ENCODE peak calls at places on chromosomes 11 and 22, in six cellular contexts. One of them, this sample, is unnamed.

GRCh38 chr22:35154937-35155387 is 89.0 kb downstream of the ISX start:
- DNase-seq in GM12878: no peak
- DNase-seq in HCT116: peak; percentile 57
- DNase-seq in K562: peak; percentile 57
- DNase-seq in SK-N-SH: peak; percentile 63
- DNase-seq in H1: peak; percentile 81
- DNase-seq in this sample: peak; percentile 27

GRCh38 chr22:50009765-50010675 is 2.5 kb downstream of the IL17REL start:
- DNase-seq in K562: no peak
- DNase-seq in GM12878: no peak
- DNase-seq in SK-N-SH: peak; percentile 44
- DNase-seq in H1: no peak
- DNase-seq in HCT116: no peak
- DNase-seq in this sample: no peak

GRCh38 chr11:48109046-48109666 is 107.5 kb upstream of the OR4B1 start:
- DNase-seq in HCT116: peak; percentile 37
- DNase-seq in K562: peak; percentile 50
- DNase-seq in SK-N-SH: no peak
- DNase-seq in GM12878: no peak
- DNase-seq in H1: no peak
- DNase-seq in this sample: peak; percentile 49

GRCh38 chr11:27913650-27914049 is 194.3 kb downstream of the KIF18A start:
- DNase-seq in HCT116: no peak
- DNase-seq in K562: no peak
- DNase-seq in SK-N-SH: no peak
- DNase-seq in GM12878: no peak
- DNase-seq in H1: no peak
- DNase-seq in this sample: no peak

GRCh38 chr11:117870176-117870952 is 6.1 kb downstream of the FXYD6 start:
- DNase-seq in H1: no peak
- DNase-seq in K562: no peak
- DNase-seq in SK-N-SH: peak; percentile 52
- DNase-seq in GM12878: no peak
- DNase-seq in HCT116: no peak
- DNase-seq in this sample: no peak

GRCh38 chr22:37483050-37483449 is 3.1 kb downstream of the MFNG start:
- DNase-seq in K562: no peak
- DNase-seq in GM12878: no peak
- DNase-seq in HCT116: no peak
- DNase-seq in H1: no peak
- DNase-seq in SK-N-SH: no peak
- DNase-seq in this sample: no peak

GRCh38 chr11:113689711-113690618 is 16.1 kb downstream of the TMPRSS5 start:
- DNase-seq in K562: peak; percentile 69
- DNase-seq in H1: no peak
- DNase-seq in SK-N-SH: no peak
- DNase-seq in HCT116: peak; percentile 3
- DNase-seq in GM12878: no peak
- DNase-seq in this sample: no peak

GRCh38 chr11:118015385-118015841 is 29.2 kb downstream of the IL10RA start:
- DNase-seq in HCT116: no peak
- DNase-seq in K562: no peak
- DNase-seq in H1: no peak
- DNase-seq in GM12878: no peak
- DNase-seq in SK-N-SH: no peak
- DNase-seq in this sample: no peak

GRCh38 chr11:122803306-122803705 is 35.0 kb upstream of the CRTAM start:
- DNase-seq in H1: no peak
- DNase-seq in HCT116: no peak
- DNase-seq in SK-N-SH: no peak
- DNase-seq in K562: no peak
- DNase-seq in GM12878: no peak
- DNase-seq in this sample: no peak

GRCh38 chr11:120061761-120062560 is 76.0 kb downstream of the TRIM29 start:
- DNase-seq in K562: no peak
- DNase-seq in SK-N-SH: no peak
- DNase-seq in H1: peak; percentile 19
- DNase-seq in HCT116: no peak
- DNase-seq in GM12878: no peak
- DNase-seq in this sample: no peak

GRCh38 chr11:457071-457760 is 7.1 kb downstream of the PTDSS2 start:
- DNase-seq in HCT116: no peak
- DNase-seq in K562: no peak
- DNase-seq in H1: no peak
- DNase-seq in SK-N-SH: no peak
- DNase-seq in GM12878: no peak
- DNase-seq in this sample: no peak

GRCh38 chr11:462107-462890 is 12.2 kb downstream of the PTDSS2 start:
- DNase-seq in K562: no peak
- DNase-seq in SK-N-SH: peak; percentile 17
- DNase-seq in HCT116: no peak
- DNase-seq in GM12878: no peak
- DNase-seq in H1: no peak
- DNase-seq in this sample: no peak

GRCh38 chr11:461626-462025 is 11.5 kb downstream of the PTDSS2 start:
- DNase-seq in HCT116: no peak
- DNase-seq in SK-N-SH: no peak
- DNase-seq in GM12878: no peak
- DNase-seq in H1: no peak
- DNase-seq in K562: no peak
- DNase-seq in this sample: no peak

GRCh38 chr11:460331-461199 is 10.5 kb downstream of the PTDSS2 start:
- DNase-seq in HCT116: no peak
- DNase-seq in GM12878: no peak
- DNase-seq in H1: no peak
- DNase-seq in K562: peak; percentile 92
- DNase-seq in SK-N-SH: no peak
- DNase-seq in this sample: no peak

GRCh38 chr11:459511-460220 is 9.6 kb downstream of the PTDSS2 start:
- DNase-seq in H1: no peak
- DNase-seq in SK-N-SH: no peak
- DNase-seq in K562: no peak
- DNase-seq in GM12878: no peak
- DNase-seq in HCT116: no peak
- DNase-seq in this sample: no peak
- TF ChIP-seq JUND in H1: no peak
- TF ChIP-seq JUND in SK-N-SH: no peak
- TF ChIP-seq JUND in K562: no peak
- TF ChIP-seq JUND in GM12878: no peak
- TF ChIP-seq JUND in HCT116: no peak
- TF ChIP-seq JUND in this sample: no peak

DNA sequence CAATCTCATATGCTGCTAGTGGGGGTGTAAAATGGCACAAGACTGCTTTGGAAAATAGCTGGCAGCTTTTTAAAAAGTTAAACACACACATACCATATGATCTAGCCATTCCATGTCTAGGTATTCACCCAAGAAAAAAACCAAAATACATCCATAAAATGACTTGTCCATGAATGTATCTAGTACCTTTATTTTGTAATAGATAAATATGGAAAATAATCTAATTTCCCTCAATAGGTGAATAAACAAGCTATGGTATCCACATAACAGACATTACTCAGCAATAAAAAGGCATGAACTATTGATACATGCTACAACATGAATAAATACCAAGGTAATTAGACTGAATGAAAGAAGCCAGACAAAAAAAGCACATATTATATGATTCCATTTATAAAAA is 22.9 kb downstream of the RNF141 start:
- DNase-seq in K562: no peak
- DNase-seq in GM12878: no peak
- DNase-seq in HCT116: no peak
- DNase-seq in H1: no peak
- DNase-seq in SK-N-SH: no peak
- DNase-seq in this sample: no peak
- TF ChIP-seq JUND in K562: no peak
- TF ChIP-seq JUND in GM12878: no peak
- TF ChIP-seq JUND in HCT116: no peak
- TF ChIP-seq JUND in H1: no peak
- TF ChIP-seq JUND in SK-N-SH: no peak
- TF ChIP-seq JUND in this sample: no peak

GRCh38 chr22:20106849-20107237 is 9.1 kb upstream of the RANBP1 start:
- DNase-seq in HCT116: no peak
- DNase-seq in GM12878: no peak
- DNase-seq in K562: no peak
- DNase-seq in H1: no peak
- DNase-seq in SK-N-SH: no peak
- DNase-seq in this sample: no peak
- TF ChIP-seq JUND in HCT116: no peak
- TF ChIP-seq JUND in GM12878: no peak
- TF ChIP-seq JUND in K562: no peak
- TF ChIP-seq JUND in H1: no peak
- TF ChIP-seq JUND in SK-N-SH: no peak
- TF ChIP-seq JUND in this sample: no peak

DNA sequence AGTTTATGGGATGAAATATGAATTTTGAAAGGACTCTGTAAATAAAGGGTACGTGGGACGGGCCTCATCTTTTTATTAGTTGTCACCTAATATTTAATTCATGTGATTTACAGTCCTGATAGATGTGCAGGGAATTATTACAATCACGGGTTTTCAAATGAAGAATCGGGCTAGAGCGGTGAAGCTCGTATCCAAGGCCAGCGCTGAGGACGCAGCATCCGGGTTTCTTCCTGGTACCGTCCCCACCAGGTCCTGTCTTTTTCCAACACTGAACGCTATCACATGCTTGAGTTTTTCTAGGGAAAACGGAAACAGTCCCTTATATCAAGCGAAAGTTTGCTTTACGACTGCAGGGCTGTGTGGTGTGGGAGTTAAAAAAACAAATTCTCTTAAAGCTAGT is 787 bp downstream of the SMDT1 start:
- DNase-seq in K562: peak; percentile 15
- DNase-seq in SK-N-SH: peak; percentile 44
- DNase-seq in H1: no peak
- DNase-seq in HCT116: no peak
- DNase-seq in GM12878: no peak
- DNase-seq in this sample: no peak
- TF ChIP-seq JUND in K562: no peak
- TF ChIP-seq JUND in SK-N-SH: no peak
- TF ChIP-seq JUND in H1: no peak
- TF ChIP-seq JUND in HCT116: no peak
- TF ChIP-seq JUND in GM12878: no peak
- TF ChIP-seq JUND in this sample: no peak

DNA sequence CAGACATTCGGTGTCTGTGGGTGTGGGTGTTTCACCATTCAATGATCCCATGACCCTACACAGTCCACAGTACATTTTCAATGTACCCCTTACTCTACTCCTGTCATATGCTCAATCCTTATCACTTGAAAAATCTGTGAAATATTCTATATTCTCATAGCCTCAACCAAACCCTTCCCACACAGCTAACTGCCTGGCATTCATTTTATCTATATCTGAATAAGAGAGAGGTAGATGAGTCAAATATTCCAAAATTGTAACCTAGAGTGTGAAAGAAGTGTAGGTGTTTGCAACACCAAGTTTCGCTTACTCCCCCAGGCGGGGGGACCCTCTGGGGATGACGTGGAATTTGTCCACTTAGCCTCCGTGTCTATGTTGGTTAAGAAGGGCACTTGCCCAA is 354.8 kb downstream of the ETS1 start:
- DNase-seq in SK-N-SH: no peak
- DNase-seq in HCT116: no peak
- DNase-seq in H1: no peak
- DNase-seq in GM12878: no peak
- DNase-seq in K562: no peak
- DNase-seq in this sample: no peak
- TF ChIP-seq JUND in SK-N-SH: no peak
- TF ChIP-seq JUND in HCT116: no peak
- TF ChIP-seq JUND in H1: no peak
- TF ChIP-seq JUND in GM12878: no peak
- TF ChIP-seq JUND in K562: no peak
- TF ChIP-seq JUND in this sample: no peak

DNA sequence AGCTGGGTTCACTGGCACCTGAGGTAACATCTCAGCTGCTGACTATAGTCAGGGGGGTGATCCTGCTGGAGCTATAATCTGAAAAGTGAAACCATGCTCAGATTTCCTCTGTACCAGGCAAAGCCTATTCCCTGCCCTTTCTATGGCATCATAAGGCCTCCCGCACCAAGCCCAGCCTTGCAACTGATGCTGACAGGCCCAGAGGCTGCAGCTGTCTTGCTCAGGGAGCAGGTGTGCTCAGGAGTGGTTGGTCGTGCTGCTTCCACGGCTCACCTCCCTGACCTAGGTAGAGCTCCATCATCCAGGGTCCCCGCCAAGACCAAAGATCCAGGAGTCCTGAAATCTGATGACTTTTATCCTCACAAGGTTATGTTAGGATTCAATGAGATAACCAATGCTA is 121.7 kb downstream of the FEZ1 start:
- DNase-seq in K562: no peak
- DNase-seq in GM12878: no peak
- DNase-seq in SK-N-SH: no peak
- DNase-seq in H1: no peak
- DNase-seq in HCT116: no peak
- DNase-seq in this sample: no peak
- TF ChIP-seq JUND in K562: no peak
- TF ChIP-seq JUND in GM12878: no peak
- TF ChIP-seq JUND in SK-N-SH: no peak
- TF ChIP-seq JUND in H1: no peak
- TF ChIP-seq JUND in HCT116: no peak
- TF ChIP-seq JUND in this sample: no peak

GRCh38 chr22:40855960-40856512 is 403 bp downstream of the ST13 start:
- DNase-seq in GM12878: no peak
- DNase-seq in K562: peak; percentile 16
- DNase-seq in H1: no peak
- DNase-seq in HCT116: no peak
- DNase-seq in SK-N-SH: peak; percentile 46
- DNase-seq in this sample: peak; percentile 22
- TF ChIP-seq JUND in GM12878: no peak
- TF ChIP-seq JUND in K562: no peak
- TF ChIP-seq JUND in H1: no peak
- TF ChIP-seq JUND in HCT116: no peak
- TF ChIP-seq JUND in SK-N-SH: no peak
- TF ChIP-seq JUND in this sample: no peak

DNA sequence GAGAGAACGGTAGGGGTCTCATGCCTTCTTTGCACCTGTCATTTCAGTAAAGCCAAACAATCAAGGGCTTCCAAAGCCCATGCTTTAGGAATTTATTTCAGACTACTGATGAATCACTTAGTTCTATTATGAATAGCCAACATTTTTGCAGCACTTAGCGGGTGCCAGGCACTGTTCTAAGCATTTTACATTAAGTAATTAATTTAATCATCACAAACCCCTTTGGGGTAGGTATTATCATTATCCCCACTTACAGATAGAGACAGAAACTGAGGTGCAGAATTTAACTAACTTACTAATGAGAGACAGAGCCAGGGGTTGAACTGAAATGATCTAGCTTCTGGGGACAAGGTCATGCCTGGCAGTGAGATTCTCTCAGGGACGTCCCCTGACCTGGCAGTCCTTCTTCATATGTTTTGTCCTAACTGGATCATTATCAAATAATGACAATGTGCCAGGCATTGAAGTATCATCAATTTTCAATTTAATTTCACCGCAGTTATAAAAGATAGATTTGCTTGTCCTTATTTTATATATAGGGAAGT is 31.7 kb upstream of the NAV2 start:
- DNase-seq in K562: no peak
- DNase-seq in GM12878: no peak
- DNase-seq in H1: no peak
- DNase-seq in HCT116: no peak
- DNase-seq in SK-N-SH: no peak
- DNase-seq in this sample: no peak
- TF ChIP-seq JUND in K562: no peak
- TF ChIP-seq JUND in GM12878: no peak
- TF ChIP-seq JUND in H1: no peak
- TF ChIP-seq JUND in HCT116: no peak
- TF ChIP-seq JUND in SK-N-SH: no peak
- TF ChIP-seq JUND in this sample: no peak

GRCh38 chr11:8250981-8251620 is 12.6 kb downstream of the LMO1 start:
- DNase-seq in HCT116: no peak
- DNase-seq in H1: no peak
- DNase-seq in GM12878: no peak
- DNase-seq in K562: no peak
- DNase-seq in SK-N-SH: no peak
- DNase-seq in this sample: no peak
- TF ChIP-seq JUND in HCT116: no peak
- TF ChIP-seq JUND in H1: no peak
- TF ChIP-seq JUND in GM12878: no peak
- TF ChIP-seq JUND in K562: no peak
- TF ChIP-seq JUND in SK-N-SH: no peak
- TF ChIP-seq JUND in this sample: no peak

This sample was measured in T47D.